ENCODE peak calls at places on chromosomes 12 and 14, in ten cellular contexts. Z is neural progenitor cell, W is colonic mucosa, L is ascending aorta, S is testis, G is heart right ventricle, T is keratinocyte, J is lung, Q is breast epithelium, E is SJSA1. B is an unnamed sample. For H3K36me3, the result is how much of the 10 kb centered on the place peaks cover.

GRCh38 chr14:45699451-45699850 is 446.4 kb upstream of the MIS18BP1 start:
- DNase-seq in Z (no peak), W (no peak), L (no peak), S (no peak), G (no peak), T (no peak), J (no peak), Q (no peak), E (no peak), B (no peak)

GRCh38 chr14:19874842-19875241 is at the start of gene OR4K2:
- DNase-seq in Z (no peak), W (no peak), L (no peak), S (no peak), G (no peak), T (no peak), J (no peak), Q (no peak), E (no peak), B (no peak)

GRCh38 chr14:67018720-67019119 is 170.5 kb upstream of the GARIN2 start:
- DNase-seq in Z (no peak), W (no peak), L (no peak), S (no peak), G (no peak), T (no peak), J (no peak), Q (no peak), E (no peak), B (no peak)

GRCh38 chr12:68031881-68032739 is 42.9 kb downstream of the IFNG-AS1 start:
- DNase-seq in Z (no peak), W (no peak), L (no peak), S (no peak), G (no peak), T (no peak), J (no peak), Q (no peak), E (no peak), B (no peak)

GRCh38 chr14:80645667-80646413 is 295.7 kb downstream of the CEP128 start:
- DNase-seq in Z (no peak), W (no peak), L (no peak), S (no peak), G (no peak), T (no peak), J (no peak), Q (no peak), E (no peak), B (no peak)

GRCh38 chr14:50037837-50038236 is 78.5 kb downstream of the VCPKMT start:
- DNase-seq in Z (no peak), W (no peak), L (no peak), S (no peak), G (peak), T (no peak), J (no peak), Q (no peak), E (no peak), B (no peak)

GRCh38 chr12:85413266-85413665 is 133.2 kb downstream of the ALX1 start:
- DNase-seq in Z (no peak), W (no peak), L (no peak), S (no peak), G (no peak), T (no peak), J (no peak), Q (no peak), E (no peak), B (no peak)

GRCh38 chr12:66329941-66330340 is 27.6 kb downstream of the HELB start:
- DNase-seq in Z (no peak), W (no peak), L (no peak), S (peak), G (no peak), T (peak), J (no peak), Q (no peak), E (no peak), B (no peak)

GRCh38 chr12:75870878-75871277 is 160.7 kb downstream of the PHLDA1 start:
- DNase-seq in Z (no peak), W (no peak), L (no peak), S (no peak), G (no peak), T (no peak), J (no peak), Q (no peak), E (no peak), B (no peak)

GRCh38 chr14:82642425-82642824 is 1108.8 kb upstream of the SEL1L start:
- DNase-seq in Z (peak), W (peak), L (no peak), S (peak), G (no peak), T (no peak), J (no peak), Q (peak), E (no peak), B (no peak)

GRCh38 chr14:62253931-62254330 is 491.7 kb downstream of the SNAPC1 start:
- DNase-seq in Z (no peak), W (no peak), L (no peak), S (no peak), G (no peak), T (no peak), J (no peak), Q (no peak), E (no peak), B (no peak)

GRCh38 chr14:49770212-49770817 is 2.4 kb downstream of the KLHDC2 start:
- DNase-seq in Z (no peak), W (peak), L (no peak), S (no peak), G (no peak), T (no peak), J (peak), Q (no peak), E (peak), B (peak)

GRCh38 chr14:65153101-65153500 is 50.8 kb upstream of the MAX start:
- DNase-seq in Z (no peak), W (peak), L (no peak), S (peak), G (no peak), T (no peak), J (no peak), Q (no peak), E (no peak), B (no peak)

GRCh38 chr14:73227812-73228781 is 9.2 kb upstream of the PAPLN start:
- DNase-seq in Z (peak), W (peak), L (no peak), S (peak), G (peak), T (no peak), J (no peak), Q (no peak), E (peak), B (no peak)

GRCh38 chr12:122527478-122527944 is 462 bp downstream of the KNTC1 start:
- DNase-seq in Z (peak), W (peak), L (no peak), S (peak), G (no peak), T (no peak), J (peak), Q (no peak), E (no peak), B (no peak)

GRCh38 chr12:113299619-113300237 is 35.2 kb downstream of the SLC8B1 start:
- DNase-seq in Z (peak), W (peak), L (peak), S (peak), G (peak), T (peak), J (peak), Q (peak), E (peak), B (peak)

GRCh38 chr14:88411039-88411438 is 25.6 kb downstream of the SPATA7 start:
- DNase-seq in Z (no peak), W (no peak), L (no peak), S (no peak), G (no peak), T (no peak), J (no peak), Q (no peak), E (no peak), B (no peak)

GRCh38 chr12:55829967-55830600 is 697 bp upstream of the DNAJC14 start:
- DNase-seq in Z (peak), W (peak), L (no peak), S (peak), G (peak), T (no peak), J (peak), Q (peak), E (no peak), B (peak)

GRCh38 chr14:97703006-97703760 is 906.0 kb downstream of the VRK1 start:
- DNase-seq in Z (no peak), W (no peak), L (no peak), S (no peak), G (no peak), T (no peak), J (no peak), Q (no peak), E (no peak), B (no peak)

GRCh38 chr12:42590324-42590934 is 883 bp upstream of the PRICKLE1 start:
- DNase-seq in Z (peak), W (peak), L (no peak), S (peak), G (peak), T (no peak), J (no peak), Q (no peak), E (no peak), B (no peak)

GRCh38 chr14:65334765-65335411 is 77.6 kb upstream of the FUT8 start:
- DNase-seq in Z (peak), W (peak), L (no peak), S (no peak), G (no peak), T (no peak), J (no peak), Q (no peak), E (no peak), B (peak)

GRCh38 chr12:100827901-100828520 is 33.4 kb downstream of the ANO4 start:
- DNase-seq in Z (peak), W (no peak), L (no peak), S (peak), G (no peak), T (no peak), J (no peak), Q (no peak), E (no peak), B (no peak)

GRCh38 chr12:104320627-104321024 is 17.1 kb downstream of the EID3 start:
- DNase-seq in Z (no peak), W (no peak), L (no peak), S (no peak), G (no peak), T (no peak), J (no peak), Q (no peak), E (no peak), B (no peak)
- H3K36me3 ChIP-seq in Z (half or more), W (under half), L (half or more), S (under half), G (half or more), T (under half), J (under half), Q (under half), E (half or more), B (half or more)

GRCh38 chr12:128815779-128816642 is 7.7 kb downstream of the SLC15A4 start:
- DNase-seq in Z (no peak), W (no peak), L (no peak), S (no peak), G (no peak), T (no peak), J (no peak), Q (no peak), E (no peak), B (no peak)
- H3K27ac ChIP-seq in Z (no peak), W (no peak), L (peak), S (no peak), G (peak), T (no peak), J (peak), Q (peak), E (no peak), B (peak)

DNA sequence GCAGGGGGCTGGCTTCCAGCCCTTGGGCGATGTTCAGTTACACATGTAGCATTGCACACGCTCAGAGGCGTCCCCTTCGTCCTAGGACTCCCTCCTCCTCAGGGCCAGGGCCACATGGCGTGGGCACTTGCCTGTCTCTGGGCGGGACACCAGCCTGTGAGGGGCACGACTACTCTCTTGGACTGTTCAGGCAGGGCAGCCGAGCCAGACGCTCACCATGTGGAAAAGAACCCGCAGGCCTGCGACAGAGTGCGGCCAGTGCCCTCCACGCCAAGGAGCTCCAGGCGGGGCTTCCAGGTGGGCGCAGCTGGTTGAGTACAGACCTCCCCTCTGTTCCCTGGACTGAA is 20.9 kb downstream of the MTA1 start:
- DNase-seq in Z (no peak), W (no peak), L (no peak), S (no peak), G (no peak), T (no peak), J (no peak), Q (no peak), E (no peak), B (no peak)
- H3K36me3 ChIP-seq in Z (under half), W (under half), L (under half), S (under half), G (under half), T (under half), J (under half), Q (under half), E (under half), B (under half)

GRCh38 chr14:96192049-96192448 is 12.6 kb upstream of the BDKRB2 start:
- DNase-seq in Z (no peak), W (no peak), L (no peak), S (no peak), G (no peak), T (no peak), J (no peak), Q (no peak), E (no peak), B (no peak)

GRCh38 chr14:96187216-96188050 is 17.2 kb upstream of the BDKRB2 start:
- DNase-seq in Z (no peak), W (no peak), L (no peak), S (no peak), G (no peak), T (no peak), J (no peak), Q (no peak), E (peak), B (no peak)

GRCh38 chr14:96191355-96191754 is 13.3 kb upstream of the BDKRB2 start:
- DNase-seq in Z (no peak), W (no peak), L (no peak), S (no peak), G (no peak), T (no peak), J (no peak), Q (no peak), E (no peak), B (no peak)

GRCh38 chr14:96192975-96193805 is 11.4 kb upstream of the BDKRB2 start:
- DNase-seq in Z (no peak), W (no peak), L (no peak), S (no peak), G (no peak), T (no peak), J (no peak), Q (no peak), E (no peak), B (no peak)

DNA sequence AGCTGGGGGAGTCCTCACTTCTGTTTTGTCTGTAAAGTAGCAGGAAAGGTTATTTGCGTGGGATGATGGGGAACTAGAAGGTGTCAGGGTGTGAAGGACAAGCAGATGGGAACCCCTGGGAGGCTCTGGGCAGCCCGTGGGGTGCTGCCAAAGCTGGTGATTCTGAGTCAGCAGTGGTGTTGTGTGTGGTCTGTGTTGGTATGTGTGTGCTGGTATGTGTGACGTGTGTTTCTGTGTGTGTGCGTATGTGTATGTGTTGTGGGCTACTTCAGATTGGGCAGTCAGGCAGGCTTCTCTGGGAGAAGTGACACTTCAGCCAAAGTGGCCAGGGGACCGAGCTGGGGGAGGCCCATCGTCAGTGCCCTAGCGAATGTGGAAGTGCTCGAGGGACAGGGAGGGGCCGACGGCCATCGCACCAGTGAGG is 15.3 kb upstream of the BDKRB2 start:
- DNase-seq in Z (no peak), W (no peak), L (no peak), S (no peak), G (no peak), T (no peak), J (peak), Q (no peak), E (peak), B (no peak)
- H3K27ac ChIP-seq in Z (no peak), W (no peak), L (no peak), S (no peak), G (no peak), T (no peak), J (no peak), Q (no peak), E (peak), B (no peak)

GRCh38 chr12:1473418-1473817 is 121.0 kb downstream of the FBXL14 start:
- DNase-seq in Z (no peak), W (no peak), L (no peak), S (no peak), G (no peak), T (no peak), J (no peak), Q (no peak), E (no peak), B (no peak)

GRCh38 chr12:1474059-1474537 is 120.3 kb downstream of the FBXL14 start:
- DNase-seq in Z (no peak), W (no peak), L (no peak), S (no peak), G (no peak), T (peak), J (no peak), Q (no peak), E (peak), B (no peak)

GRCh38 chr12:1470051-1470450 is 124.3 kb downstream of the FBXL14 start:
- DNase-seq in Z (no peak), W (no peak), L (no peak), S (peak), G (peak), T (no peak), J (no peak), Q (no peak), E (no peak), B (no peak)

GRCh38 chr12:1469063-1469462 is 125.3 kb downstream of the FBXL14 start:
- DNase-seq in Z (no peak), W (no peak), L (no peak), S (no peak), G (no peak), T (no peak), J (no peak), Q (no peak), E (no peak), B (no peak)

GRCh38 chr12:1471224-1471623 is 123.2 kb downstream of the FBXL14 start:
- DNase-seq in Z (no peak), W (no peak), L (no peak), S (no peak), G (no peak), T (no peak), J (no peak), Q (no peak), E (no peak), B (no peak)
- H3K36me3 ChIP-seq in Z (under half), W (under half), L (under half), S (under half), G (under half), T (under half), J (under half), Q (under half), E (under half), B (under half)

GRCh38 chr14:37936971-37937370 is 270.7 kb upstream of the SSTR1 start:
- DNase-seq in Z (no peak), W (no peak), L (no peak), S (no peak), G (no peak), T (no peak), J (no peak), Q (no peak), E (no peak), B (no peak)
- H3K27ac ChIP-seq in Z (no peak), W (no peak), L (no peak), S (no peak), G (no peak), T (no peak), J (no peak), Q (no peak), E (no peak), B (no peak)

GRCh38 chr12:112160611-112161010 is 35.3 kb downstream of the TRAFD1 start:
- DNase-seq in Z (no peak), W (no peak), L (no peak), S (no peak), G (no peak), T (no peak), J (no peak), Q (no peak), E (no peak), B (no peak)
- H3K36me3 ChIP-seq in Z (under half), W (under half), L (half or more), S (under half), G (half or more), T (under half), J (under half), Q (under half), E (under half), B (half or more)

GRCh38 chr12:97160277-97160676 is 253.2 kb downstream of the NEDD1 start:
- DNase-seq in Z (no peak), W (no peak), L (no peak), S (no peak), G (no peak), T (no peak), J (no peak), Q (no peak), E (no peak), B (no peak)
- H3K27ac ChIP-seq in Z (no peak), W (no peak), L (no peak), S (no peak), G (no peak), T (no peak), J (no peak), Q (no peak), E (no peak), B (no peak)

GRCh38 chr14:105455766-105456660 is 18.6 kb upstream of the CRIP2 start:
- DNase-seq in Z (no peak), W (no peak), L (no peak), S (no peak), G (no peak), T (no peak), J (no peak), Q (no peak), E (no peak), B (no peak)
- H3K36me3 ChIP-seq in Z (under half), W (under half), L (half or more), S (under half), G (half or more), T (under half), J (half or more), Q (under half), E (under half), B (half or more)

B was measured in stomach.